ENCODE peak calls at places on chromosomes 16 and 17, in five cellular contexts. One of them, this sample, is unnamed.

GRCh38 chr16:85699224-85699558 is 10.4 kb upstream of the GINS2 start:
- DNase-seq in heart left ventricle: no peak
- DNase-seq in CD8-positive, alpha-beta T cell: no peak
- DNase-seq in kidney: no peak
- DNase-seq in tibial nerve: no peak
- DNase-seq in this sample: no peak

GRCh38 chr17:65074778-65075250 is 18.3 kb upstream of the GNA13 start:
- DNase-seq in heart left ventricle: peak; percentile 62
- DNase-seq in CD8-positive, alpha-beta T cell: no peak
- DNase-seq in kidney: peak; percentile 81
- DNase-seq in tibial nerve: no peak
- DNase-seq in this sample: no peak

GRCh38 chr17:19304209-19304608 is 58.3 kb downstream of the B9D1 start:
- DNase-seq in heart left ventricle: peak; percentile 71
- DNase-seq in CD8-positive, alpha-beta T cell: no peak
- DNase-seq in kidney: peak; percentile 89
- DNase-seq in tibial nerve: no peak
- DNase-seq in this sample: peak; percentile 71

GRCh38 chr16:64469351-64469750 is 652.5 kb downstream of the CDH11 start:
- DNase-seq in heart left ventricle: no peak
- DNase-seq in CD8-positive, alpha-beta T cell: no peak
- DNase-seq in kidney: no peak
- DNase-seq in tibial nerve: no peak
- DNase-seq in this sample: no peak

GRCh38 chr16:30139895-30140481 is 17.0 kb upstream of the MAPK3 start:
- DNase-seq in heart left ventricle: no peak
- DNase-seq in CD8-positive, alpha-beta T cell: no peak
- DNase-seq in kidney: no peak
- DNase-seq in tibial nerve: no peak
- DNase-seq in this sample: no peak

GRCh38 chr16:50234771-50235556 is 31.4 kb upstream of the ADCY7 start:
- DNase-seq in heart left ventricle: no peak
- DNase-seq in CD8-positive, alpha-beta T cell: no peak
- DNase-seq in kidney: no peak
- DNase-seq in tibial nerve: no peak
- DNase-seq in this sample: no peak

GRCh38 chr16:23423496-23424049 is 29.4 kb downstream of the COG7 start:
- DNase-seq in heart left ventricle: peak; percentile 77
- DNase-seq in CD8-positive, alpha-beta T cell: no peak
- DNase-seq in kidney: peak; percentile 80
- DNase-seq in tibial nerve: peak; percentile 48
- DNase-seq in this sample: peak; percentile 87

GRCh38 chr17:68288804-68289203 is 2.1 kb downstream of the SLC16A6 start:
- DNase-seq in heart left ventricle: no peak
- DNase-seq in CD8-positive, alpha-beta T cell: peak; percentile 29
- DNase-seq in kidney: no peak
- DNase-seq in tibial nerve: no peak
- DNase-seq in this sample: no peak

GRCh38 chr17:41516147-41516827 is 2.4 kb downstream of the KRT15 start:
- DNase-seq in heart left ventricle: no peak
- DNase-seq in CD8-positive, alpha-beta T cell: no peak
- DNase-seq in kidney: peak; percentile 44
- DNase-seq in tibial nerve: no peak
- DNase-seq in this sample: no peak

GRCh38 chr17:82799591-82799990 is 40.2 kb downstream of the ZNF750 start:
- DNase-seq in heart left ventricle: no peak
- DNase-seq in CD8-positive, alpha-beta T cell: no peak
- DNase-seq in kidney: no peak
- DNase-seq in tibial nerve: no peak
- DNase-seq in this sample: no peak

GRCh38 chr17:55420067-55420775 is 1.4 kb downstream of the MMD start:
- DNase-seq in heart left ventricle: peak; percentile 30
- DNase-seq in CD8-positive, alpha-beta T cell: peak; percentile 59
- DNase-seq in kidney: no peak
- DNase-seq in tibial nerve: no peak
- DNase-seq in this sample: no peak

GRCh38 chr16:24975428-24975889 is 39.7 kb downstream of the ARHGAP17 start:
- DNase-seq in heart left ventricle: no peak
- DNase-seq in CD8-positive, alpha-beta T cell: no peak
- DNase-seq in kidney: no peak
- DNase-seq in tibial nerve: no peak
- DNase-seq in this sample: no peak

GRCh38 chr17:57541472-57542394 is 203.4 kb downstream of the CCDC182 start:
- DNase-seq in heart left ventricle: peak; percentile 78
- DNase-seq in CD8-positive, alpha-beta T cell: no peak
- DNase-seq in kidney: no peak
- DNase-seq in tibial nerve: no peak
- DNase-seq in this sample: no peak

GRCh38 chr17:73526851-73527250 is 117.4 kb downstream of the SDK2 start:
- DNase-seq in heart left ventricle: no peak
- DNase-seq in CD8-positive, alpha-beta T cell: no peak
- DNase-seq in kidney: peak; percentile 29
- DNase-seq in tibial nerve: no peak
- DNase-seq in this sample: no peak

GRCh38 chr17:65537845-65538678 is 23.4 kb downstream of the AXIN2 start:
- DNase-seq in heart left ventricle: no peak
- DNase-seq in CD8-positive, alpha-beta T cell: no peak
- DNase-seq in kidney: no peak
- DNase-seq in tibial nerve: no peak
- DNase-seq in this sample: no peak

GRCh38 chr17:21199311-21199710 is 14.7 kb downstream of the TMEM11 start:
- DNase-seq in heart left ventricle: no peak
- DNase-seq in CD8-positive, alpha-beta T cell: no peak
- DNase-seq in kidney: no peak
- DNase-seq in tibial nerve: no peak
- DNase-seq in this sample: no peak

GRCh38 chr16:74168445-74168844 is 128.2 kb upstream of the PSMD7 start:
- DNase-seq in heart left ventricle: no peak
- DNase-seq in CD8-positive, alpha-beta T cell: no peak
- DNase-seq in kidney: no peak
- DNase-seq in tibial nerve: no peak
- DNase-seq in this sample: no peak

GRCh38 chr16:74169687-74170522 is 126.7 kb upstream of the PSMD7 start:
- DNase-seq in heart left ventricle: no peak
- DNase-seq in CD8-positive, alpha-beta T cell: no peak
- DNase-seq in kidney: no peak
- DNase-seq in tibial nerve: no peak
- DNase-seq in this sample: no peak
- H3K36me3 ChIP-seq in heart left ventricle: no peaks in the 10 kb centered on the region
- H3K36me3 ChIP-seq in CD8-positive, alpha-beta T cell: no peaks in the 10 kb centered on the region
- H3K36me3 ChIP-seq in kidney: no peaks in the 10 kb centered on the region
- H3K36me3 ChIP-seq in tibial nerve: no peaks in the 10 kb centered on the region
- H3K36me3 ChIP-seq in this sample: no peaks in the 10 kb centered on the region

GRCh38 chr16:67399218-67399733 is 6.0 kb upstream of the TPPP3 start:
- DNase-seq in heart left ventricle: no peak
- DNase-seq in CD8-positive, alpha-beta T cell: no peak
- DNase-seq in kidney: peak; percentile 78
- DNase-seq in tibial nerve: no peak
- DNase-seq in this sample: no peak
- TF ChIP-seq CTCF in heart left ventricle: peak; percentile 66
- TF ChIP-seq CTCF in CD8-positive, alpha-beta T cell: peak; percentile 67
- TF ChIP-seq CTCF in kidney: peak; percentile 67
- TF ChIP-seq CTCF in tibial nerve: peak; percentile 83
- TF ChIP-seq CTCF in this sample: peak; percentile 52

GRCh38 chr17:35621768-35622167 is 34.6 kb downstream of the AP2B1 start:
- DNase-seq in heart left ventricle: no peak
- DNase-seq in CD8-positive, alpha-beta T cell: no peak
- DNase-seq in kidney: no peak
- DNase-seq in tibial nerve: no peak
- DNase-seq in this sample: no peak
- H3K36me3 ChIP-seq in heart left ventricle: peaks cover 69% of the 10 kb centered on the region
- H3K36me3 ChIP-seq in CD8-positive, alpha-beta T cell: peaks cover 12% of the 10 kb centered on the region
- H3K36me3 ChIP-seq in kidney: peaks cover 9% of the 10 kb centered on the region
- H3K36me3 ChIP-seq in tibial nerve: peaks cover 48% of the 10 kb centered on the region
- H3K36me3 ChIP-seq in this sample: peaks cover 19% of the 10 kb centered on the region

GRCh38 chr16:74449470-74449869 is 28.2 kb upstream of the CLEC18B start:
- DNase-seq in heart left ventricle: no peak
- DNase-seq in CD8-positive, alpha-beta T cell: no peak
- DNase-seq in kidney: no peak
- DNase-seq in tibial nerve: peak; percentile 22
- DNase-seq in this sample: no peak
- TF ChIP-seq CTCF in heart left ventricle: no peak
- TF ChIP-seq CTCF in CD8-positive, alpha-beta T cell: no peak
- TF ChIP-seq CTCF in kidney: no peak
- TF ChIP-seq CTCF in tibial nerve: no peak
- TF ChIP-seq CTCF in this sample: no peak

DNA sequence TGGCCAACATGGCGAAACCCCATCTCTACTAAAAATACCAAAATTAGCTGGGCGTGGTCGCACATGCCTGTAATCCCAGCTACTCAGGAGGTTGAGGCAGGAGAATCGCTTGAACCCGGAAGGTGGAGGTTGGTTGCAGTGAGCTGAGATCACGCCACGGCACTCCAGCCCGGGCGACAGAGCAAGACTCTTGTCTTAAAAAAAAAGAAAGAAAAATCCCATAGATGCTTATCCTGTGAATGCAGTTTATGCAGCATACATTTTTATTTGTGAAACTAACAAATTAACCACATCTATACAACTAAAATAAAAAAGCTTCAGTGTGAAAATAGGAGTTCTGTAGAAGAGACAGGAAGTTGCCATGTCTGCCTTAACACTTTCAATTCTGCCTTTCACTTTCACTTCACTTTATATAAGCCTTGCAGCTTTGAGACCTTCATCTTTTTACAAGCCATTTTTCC is 7.1 kb downstream of the IGSF6 start:
- DNase-seq in heart left ventricle: no peak
- DNase-seq in CD8-positive, alpha-beta T cell: no peak
- DNase-seq in kidney: no peak
- DNase-seq in tibial nerve: no peak
- DNase-seq in this sample: no peak
- H3K36me3 ChIP-seq in heart left ventricle: no peaks in the 10 kb centered on the region
- H3K36me3 ChIP-seq in CD8-positive, alpha-beta T cell: no peaks in the 10 kb centered on the region
- H3K36me3 ChIP-seq in kidney: no peaks in the 10 kb centered on the region
- H3K36me3 ChIP-seq in tibial nerve: no peaks in the 10 kb centered on the region
- H3K36me3 ChIP-seq in this sample: no peaks in the 10 kb centered on the region

GRCh38 chr17:81199482-81199830 is 23.3 kb downstream of the CEP131 start:
- DNase-seq in heart left ventricle: no peak
- DNase-seq in CD8-positive, alpha-beta T cell: no peak
- DNase-seq in kidney: no peak
- DNase-seq in tibial nerve: no peak
- DNase-seq in this sample: no peak
- TF ChIP-seq CTCF in heart left ventricle: no peak
- TF ChIP-seq CTCF in CD8-positive, alpha-beta T cell: no peak
- TF ChIP-seq CTCF in kidney: no peak
- TF ChIP-seq CTCF in tibial nerve: no peak
- TF ChIP-seq CTCF in this sample: no peak

DNA sequence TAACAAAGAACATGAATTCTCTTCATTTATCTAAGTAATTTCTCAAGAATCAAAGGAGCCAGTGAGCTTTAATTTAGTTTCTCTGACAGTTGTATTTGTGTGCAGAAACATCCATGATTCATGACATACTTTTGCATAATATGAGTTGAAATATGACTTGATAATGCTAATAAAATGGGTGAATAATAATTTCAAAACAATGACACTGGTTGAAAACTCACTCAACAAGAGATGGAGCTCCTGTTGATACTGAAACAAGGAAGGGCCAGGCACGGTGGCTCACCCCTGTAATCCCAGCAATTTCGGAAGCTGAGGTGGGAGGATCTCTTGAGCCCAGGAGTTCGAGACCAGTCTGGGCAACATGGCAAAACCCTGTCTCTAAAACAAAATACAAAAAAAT is 147.0 kb downstream of the MAP2K6 start:
- DNase-seq in heart left ventricle: no peak
- DNase-seq in CD8-positive, alpha-beta T cell: no peak
- DNase-seq in kidney: no peak
- DNase-seq in tibial nerve: no peak
- DNase-seq in this sample: no peak
- H3K36me3 ChIP-seq in heart left ventricle: no peaks in the 10 kb centered on the region
- H3K36me3 ChIP-seq in CD8-positive, alpha-beta T cell: no peaks in the 10 kb centered on the region
- H3K36me3 ChIP-seq in kidney: no peaks in the 10 kb centered on the region
- H3K36me3 ChIP-seq in tibial nerve: no peaks in the 10 kb centered on the region
- H3K36me3 ChIP-seq in this sample: no peaks in the 10 kb centered on the region

GRCh38 chr17:8574687-8575086 is 55.8 kb downstream of the MYH10 start:
- DNase-seq in heart left ventricle: peak; percentile 30
- DNase-seq in CD8-positive, alpha-beta T cell: no peak
- DNase-seq in kidney: no peak
- DNase-seq in tibial nerve: no peak
- DNase-seq in this sample: no peak
- TF ChIP-seq CTCF in heart left ventricle: peak; percentile 50
- TF ChIP-seq CTCF in CD8-positive, alpha-beta T cell: no peak
- TF ChIP-seq CTCF in kidney: peak; percentile 13
- TF ChIP-seq CTCF in tibial nerve: no peak
- TF ChIP-seq CTCF in this sample: no peak

DNA sequence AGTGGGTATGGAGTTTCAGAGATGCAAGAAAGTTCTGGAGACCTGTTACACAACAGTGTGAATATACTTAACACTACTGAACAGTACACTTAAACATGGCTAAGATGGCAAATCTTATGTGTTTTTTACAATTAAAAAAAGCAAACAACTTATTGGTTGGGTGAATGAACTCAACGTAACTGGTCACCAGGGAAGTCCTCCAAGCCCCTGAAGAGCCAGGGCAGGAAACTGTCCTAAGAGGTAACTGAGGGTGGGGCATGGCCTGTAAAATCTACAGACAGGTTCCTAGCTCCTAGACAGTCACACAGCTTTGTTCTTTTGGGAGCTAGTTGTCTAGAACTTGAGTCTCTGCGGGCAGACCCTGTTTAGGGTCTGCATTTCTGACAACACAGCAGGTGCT is 10.3 kb downstream of the CSF3 start:
- DNase-seq in heart left ventricle: no peak
- DNase-seq in CD8-positive, alpha-beta T cell: no peak
- DNase-seq in kidney: no peak
- DNase-seq in tibial nerve: no peak
- DNase-seq in this sample: no peak
- H3K36me3 ChIP-seq in heart left ventricle: peaks cover 94% of the 10 kb centered on the region
- H3K36me3 ChIP-seq in CD8-positive, alpha-beta T cell: peaks cover 30% of the 10 kb centered on the region
- H3K36me3 ChIP-seq in kidney: peaks cover 35% of the 10 kb centered on the region
- H3K36me3 ChIP-seq in tibial nerve: peaks cover 96% of the 10 kb centered on the region
- H3K36me3 ChIP-seq in this sample: peaks cover 10% of the 10 kb centered on the region

DNA sequence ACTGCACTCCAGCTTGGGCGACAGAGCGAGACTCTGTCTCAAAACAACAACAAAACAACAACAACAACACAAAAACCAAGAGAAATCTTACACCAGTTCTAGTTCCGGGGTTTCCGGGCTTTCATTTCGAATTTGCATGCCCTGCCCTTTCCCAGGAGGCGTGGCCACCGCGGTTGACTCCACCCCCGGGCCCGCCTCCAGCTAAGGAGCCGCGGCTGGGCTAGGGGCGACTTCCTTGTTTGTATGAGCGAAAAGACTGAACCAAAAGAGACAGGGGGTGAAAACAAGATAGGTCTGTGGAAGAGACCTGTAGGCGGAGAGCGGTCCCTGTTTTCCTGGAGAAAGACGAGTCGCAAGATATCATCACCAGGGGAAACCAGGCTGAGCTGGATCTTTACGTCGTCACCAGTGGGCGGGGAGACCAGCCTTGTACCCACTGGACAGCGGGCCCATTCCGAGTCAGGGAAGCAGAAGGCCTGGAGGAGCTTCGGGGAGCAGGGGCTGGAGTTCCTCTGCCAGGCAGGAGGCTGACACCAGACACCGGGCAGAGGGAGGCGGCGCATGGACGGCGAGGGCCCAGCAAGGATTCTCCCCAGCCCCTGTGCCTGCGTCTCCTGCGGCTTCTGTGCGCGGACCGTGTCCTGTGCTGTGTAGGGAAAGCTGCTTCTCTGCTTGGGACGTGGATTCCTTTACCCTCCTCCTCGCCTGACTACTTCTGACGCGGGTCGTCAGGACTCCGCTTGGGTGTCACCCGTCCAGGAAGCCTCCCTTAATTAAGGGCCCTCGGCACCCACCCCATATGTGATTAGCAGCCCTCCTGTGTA is 10.4 kb upstream of the ARL4D start:
- DNase-seq in heart left ventricle: peak; percentile 90
- DNase-seq in CD8-positive, alpha-beta T cell: peak; percentile 90
- DNase-seq in kidney: peak; percentile 97
- DNase-seq in tibial nerve: peak; percentile 90
- DNase-seq in this sample: peak; percentile 91
- TF ChIP-seq CTCF in heart left ventricle: no peak
- TF ChIP-seq CTCF in CD8-positive, alpha-beta T cell: no peak
- TF ChIP-seq CTCF in kidney: no peak
- TF ChIP-seq CTCF in tibial nerve: no peak
- TF ChIP-seq CTCF in this sample: no peak